ENCODE peak calls at places on chromosomes 4 and X, in six cellular contexts. One of them, this sample, is unnamed.

GRCh38 chr4:95742872-95743271 is 97.0 kb upstream of the PDHA2 start:
- DNase-seq in choroid plexus epithelial cell: no peak
- DNase-seq in mucosa of descending colon: no peak
- DNase-seq in breast epithelium: no peak
- DNase-seq in adrenal gland: no peak
- DNase-seq in sigmoid colon: no peak
- DNase-seq in this sample: no peak

GRCh38 chrX:109879991-109880390 is 122.9 kb upstream of the TMEM164 start:
- DNase-seq in mucosa of descending colon: no peak
- DNase-seq in adrenal gland: no peak
- DNase-seq in choroid plexus epithelial cell: no peak
- DNase-seq in breast epithelium: no peak
- DNase-seq in sigmoid colon: no peak
- DNase-seq in this sample: no peak

GRCh38 chrX:132216283-132216682 is 3.0 kb downstream of the RAP2C start:
- DNase-seq in breast epithelium: no peak
- DNase-seq in choroid plexus epithelial cell: no peak
- DNase-seq in adrenal gland: no peak
- DNase-seq in sigmoid colon: no peak
- DNase-seq in mucosa of descending colon: no peak
- DNase-seq in this sample: no peak

GRCh38 chr4:25888781-25889180 is 25.2 kb upstream of the SMIM20 start:
- DNase-seq in sigmoid colon: no peak
- DNase-seq in adrenal gland: no peak
- DNase-seq in choroid plexus epithelial cell: no peak
- DNase-seq in mucosa of descending colon: no peak
- DNase-seq in breast epithelium: no peak
- DNase-seq in this sample: no peak

GRCh38 chr4:142080960-142081359 is 444.6 kb downstream of the IL15 start:
- DNase-seq in sigmoid colon: no peak
- DNase-seq in mucosa of descending colon: no peak
- DNase-seq in choroid plexus epithelial cell: peak
- DNase-seq in breast epithelium: no peak
- DNase-seq in adrenal gland: peak
- DNase-seq in this sample: no peak

GRCh38 chr4:3861720-3862639 is 95.8 kb downstream of the ADRA2C start:
- DNase-seq in sigmoid colon: no peak
- DNase-seq in breast epithelium: no peak
- DNase-seq in choroid plexus epithelial cell: no peak
- DNase-seq in adrenal gland: no peak
- DNase-seq in mucosa of descending colon: no peak
- DNase-seq in this sample: no peak

GRCh38 chr4:1763550-1764080 is 29.5 kb upstream of the FGFR3 start:
- DNase-seq in adrenal gland: peak
- DNase-seq in sigmoid colon: no peak
- DNase-seq in choroid plexus epithelial cell: peak
- DNase-seq in breast epithelium: no peak
- DNase-seq in mucosa of descending colon: no peak
- DNase-seq in this sample: no peak

GRCh38 chr4:36551697-36552214 is 270.3 kb downstream of the DTHD1 start:
- DNase-seq in adrenal gland: no peak
- DNase-seq in choroid plexus epithelial cell: no peak
- DNase-seq in mucosa of descending colon: no peak
- DNase-seq in sigmoid colon: no peak
- DNase-seq in breast epithelium: no peak
- DNase-seq in this sample: no peak

GRCh38 chr4:147041376-147041775 is 95.7 kb upstream of the TTC29 start:
- DNase-seq in mucosa of descending colon: no peak
- DNase-seq in choroid plexus epithelial cell: no peak
- DNase-seq in adrenal gland: no peak
- DNase-seq in breast epithelium: no peak
- DNase-seq in sigmoid colon: no peak
- DNase-seq in this sample: no peak

GRCh38 chr4:122930877-122931276 is 8.5 kb upstream of the NUDT6 start:
- DNase-seq in mucosa of descending colon: no peak
- DNase-seq in sigmoid colon: no peak
- DNase-seq in breast epithelium: no peak
- DNase-seq in choroid plexus epithelial cell: peak
- DNase-seq in adrenal gland: no peak
- DNase-seq in this sample: no peak

GRCh38 chrX:49233176-49233575 is at the start of gene CACNA1F:
- DNase-seq in choroid plexus epithelial cell: no peak
- DNase-seq in breast epithelium: no peak
- DNase-seq in adrenal gland: no peak
- DNase-seq in mucosa of descending colon: no peak
- DNase-seq in sigmoid colon: no peak
- DNase-seq in this sample: no peak

GRCh38 chrX:103554687-103555417 is 30.5 kb upstream of the TCEAL4 start:
- DNase-seq in breast epithelium: no peak
- DNase-seq in choroid plexus epithelial cell: peak
- DNase-seq in sigmoid colon: peak
- DNase-seq in mucosa of descending colon: peak
- DNase-seq in adrenal gland: peak
- DNase-seq in this sample: peak

GRCh38 chr4:157096439-157096838 is 20.5 kb downstream of the GLRB start:
- DNase-seq in mucosa of descending colon: no peak
- DNase-seq in breast epithelium: no peak
- DNase-seq in adrenal gland: no peak
- DNase-seq in sigmoid colon: no peak
- DNase-seq in choroid plexus epithelial cell: peak
- DNase-seq in this sample: no peak

GRCh38 chr4:154158756-154159155 is 332.8 kb downstream of the DCHS2 start:
- DNase-seq in adrenal gland: no peak
- DNase-seq in mucosa of descending colon: no peak
- DNase-seq in breast epithelium: no peak
- DNase-seq in sigmoid colon: no peak
- DNase-seq in choroid plexus epithelial cell: no peak
- DNase-seq in this sample: no peak

GRCh38 chr4:8215001-8215427 is 15.9 kb downstream of the SH3TC1 start:
- DNase-seq in breast epithelium: no peak
- DNase-seq in sigmoid colon: no peak
- DNase-seq in choroid plexus epithelial cell: peak
- DNase-seq in adrenal gland: peak
- DNase-seq in mucosa of descending colon: no peak
- DNase-seq in this sample: no peak

GRCh38 chrX:17580529-17581155 is 156.7 kb upstream of the SCML1 start:
- DNase-seq in adrenal gland: peak
- DNase-seq in breast epithelium: no peak
- DNase-seq in mucosa of descending colon: no peak
- DNase-seq in sigmoid colon: peak
- DNase-seq in choroid plexus epithelial cell: peak
- DNase-seq in this sample: no peak

GRCh38 chr4:120209706-120210105 is 143.1 kb upstream of the MAD2L1 start:
- DNase-seq in choroid plexus epithelial cell: no peak
- DNase-seq in breast epithelium: no peak
- DNase-seq in mucosa of descending colon: no peak
- DNase-seq in sigmoid colon: no peak
- DNase-seq in adrenal gland: no peak
- DNase-seq in this sample: no peak

DNA sequence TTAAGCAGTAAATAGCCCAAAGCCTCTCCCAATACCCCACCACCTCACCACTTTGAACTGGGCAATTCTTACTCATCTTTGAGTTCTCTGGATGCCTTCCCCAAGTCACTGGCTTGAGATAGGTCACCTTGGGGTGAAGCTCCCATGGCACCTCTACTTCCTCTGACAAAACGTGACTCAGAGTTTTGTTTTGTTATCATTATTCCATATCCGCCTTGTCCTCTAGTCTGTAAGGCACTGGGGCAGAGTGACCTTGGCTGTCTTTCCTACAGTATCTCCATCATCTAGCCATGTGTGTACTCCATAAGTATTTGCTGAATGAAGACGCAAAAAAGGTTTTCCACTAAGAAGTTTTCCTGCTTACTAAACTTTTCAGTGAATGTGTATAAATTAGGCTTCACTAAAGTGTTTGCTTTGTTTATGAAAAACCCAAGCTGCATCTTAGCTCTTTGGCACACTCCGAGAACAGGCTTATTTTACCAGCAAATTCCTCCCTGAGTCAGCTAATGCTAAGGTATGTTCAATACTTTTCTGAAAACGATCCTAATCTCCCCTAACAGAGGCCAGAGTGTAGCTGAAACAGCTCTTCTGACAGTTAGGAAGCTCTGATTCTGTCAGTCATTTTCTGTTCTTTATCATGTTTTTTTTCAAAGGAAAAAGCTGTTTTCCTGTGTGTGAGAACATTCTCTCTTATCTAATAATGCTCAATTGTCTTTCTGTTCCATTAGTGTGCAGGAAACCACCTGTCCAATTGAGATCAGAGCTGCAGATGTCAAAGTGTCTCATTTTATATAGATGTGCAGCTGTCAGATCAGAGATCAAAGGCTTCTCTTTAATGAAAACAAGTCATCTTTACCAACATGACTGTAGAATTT is 30.2 kb upstream of the TSPAN5 start:
- DNase-seq in sigmoid colon: no peak
- DNase-seq in mucosa of descending colon: no peak
- DNase-seq in adrenal gland: no peak
- DNase-seq in choroid plexus epithelial cell: peak
- DNase-seq in breast epithelium: no peak
- DNase-seq in this sample: no peak
- H3K4me3 ChIP-seq in sigmoid colon: no peak
- H3K4me3 ChIP-seq in mucosa of descending colon: no peak
- H3K4me3 ChIP-seq in adrenal gland: no peak
- H3K4me3 ChIP-seq in choroid plexus epithelial cell: no peak
- H3K4me3 ChIP-seq in breast epithelium: no peak
- H3K4me3 ChIP-seq in this sample: no peak

DNA sequence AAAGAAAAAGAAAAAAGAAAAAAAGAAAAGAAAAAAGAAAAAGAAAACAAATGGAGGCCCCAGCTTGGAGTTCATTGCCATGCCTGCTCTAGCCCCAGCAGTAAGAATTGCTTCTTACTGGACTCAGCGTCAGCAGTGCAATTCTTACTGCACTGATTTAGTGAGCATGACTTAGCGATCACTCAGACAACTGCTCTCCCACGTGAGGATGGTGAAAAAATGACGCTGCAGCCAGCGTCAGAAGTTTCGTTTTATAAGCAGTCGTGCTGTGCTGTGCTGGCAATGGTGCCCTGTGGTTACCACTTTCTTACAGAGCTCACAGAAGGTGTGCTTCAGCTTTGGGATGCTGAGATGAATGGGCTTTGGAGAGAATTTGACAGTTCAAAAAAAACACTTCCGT is 68.3 kb upstream of the DDX3X start:
- DNase-seq in sigmoid colon: peak
- DNase-seq in mucosa of descending colon: no peak
- DNase-seq in breast epithelium: no peak
- DNase-seq in adrenal gland: peak
- DNase-seq in choroid plexus epithelial cell: peak
- DNase-seq in this sample: no peak
- H3K4me3 ChIP-seq in sigmoid colon: peak
- H3K4me3 ChIP-seq in mucosa of descending colon: no peak
- H3K4me3 ChIP-seq in breast epithelium: peak
- H3K4me3 ChIP-seq in adrenal gland: no peak
- H3K4me3 ChIP-seq in choroid plexus epithelial cell: peak
- H3K4me3 ChIP-seq in this sample: no peak

GRCh38 chr4:128658214-128658621 is 151.3 kb upstream of the JADE1 start:
- DNase-seq in sigmoid colon: no peak
- DNase-seq in adrenal gland: no peak
- DNase-seq in breast epithelium: no peak
- DNase-seq in choroid plexus epithelial cell: peak
- DNase-seq in mucosa of descending colon: no peak
- DNase-seq in this sample: no peak
- H3K4me3 ChIP-seq in sigmoid colon: no peak
- H3K4me3 ChIP-seq in adrenal gland: no peak
- H3K4me3 ChIP-seq in breast epithelium: no peak
- H3K4me3 ChIP-seq in choroid plexus epithelial cell: no peak
- H3K4me3 ChIP-seq in mucosa of descending colon: no peak
- H3K4me3 ChIP-seq in this sample: no peak

DNA sequence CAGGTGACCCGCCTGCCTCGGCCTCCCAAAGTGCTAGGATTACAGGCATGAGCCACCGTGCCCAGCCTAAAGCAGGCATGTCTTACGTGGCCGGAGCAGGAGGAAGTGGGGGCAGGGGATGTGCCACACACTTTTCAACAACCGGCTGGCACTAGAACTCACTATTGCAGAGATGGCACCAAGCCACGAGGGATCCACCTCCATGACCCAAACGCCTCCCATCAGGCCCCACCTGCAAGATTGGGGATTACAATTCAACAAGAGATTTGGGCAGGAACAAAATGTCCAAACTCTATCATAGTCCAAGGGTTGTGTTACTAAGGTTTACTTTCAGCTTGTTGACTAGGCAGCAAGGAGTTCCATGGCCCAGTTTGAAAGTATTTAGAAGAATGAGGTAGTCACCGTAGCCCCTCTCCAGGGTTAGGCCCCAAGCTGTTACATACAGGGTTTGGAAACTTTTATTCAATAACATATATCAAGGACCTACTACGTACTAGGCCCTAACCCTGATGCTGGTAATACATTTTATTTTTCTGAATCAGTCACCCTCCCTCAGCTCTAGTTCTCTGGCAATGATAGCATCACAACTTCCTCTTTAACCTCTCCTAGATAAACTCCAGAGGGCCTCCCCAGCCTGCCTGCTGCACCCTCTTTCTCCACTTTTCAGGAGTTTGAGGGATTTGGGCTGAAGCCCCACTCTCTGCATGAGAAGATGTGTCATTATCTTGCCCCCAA is 18.0 kb upstream of the TBC1D14 start:
- DNase-seq in sigmoid colon: no peak
- DNase-seq in breast epithelium: no peak
- DNase-seq in choroid plexus epithelial cell: peak
- DNase-seq in adrenal gland: no peak
- DNase-seq in mucosa of descending colon: no peak
- DNase-seq in this sample: no peak
- H3K4me3 ChIP-seq in sigmoid colon: no peak
- H3K4me3 ChIP-seq in breast epithelium: no peak
- H3K4me3 ChIP-seq in choroid plexus epithelial cell: no peak
- H3K4me3 ChIP-seq in adrenal gland: no peak
- H3K4me3 ChIP-seq in mucosa of descending colon: no peak
- H3K4me3 ChIP-seq in this sample: no peak

GRCh38 chr4:113169368-113169767 is 119.9 kb downstream of the ANK2 start:
- DNase-seq in mucosa of descending colon: no peak
- DNase-seq in breast epithelium: no peak
- DNase-seq in adrenal gland: no peak
- DNase-seq in choroid plexus epithelial cell: peak
- DNase-seq in sigmoid colon: no peak
- DNase-seq in this sample: no peak
- H3K4me3 ChIP-seq in mucosa of descending colon: no peak
- H3K4me3 ChIP-seq in breast epithelium: no peak
- H3K4me3 ChIP-seq in adrenal gland: no peak
- H3K4me3 ChIP-seq in choroid plexus epithelial cell: no peak
- H3K4me3 ChIP-seq in sigmoid colon: no peak
- H3K4me3 ChIP-seq in this sample: no peak